ENCODE peak calls at places on chromosomes 5 and 9, in ten cellular contexts. One of them, this sample, is unnamed.

GRCh38 chr9:90722116-90722515 is 79.5 kb upstream of the DIRAS2 start:
- DNase-seq in ovary: no peak
- DNase-seq in prostate gland: no peak
- DNase-seq in esophagus muscularis mucosa: no peak
- DNase-seq in thyroid gland: no peak
- DNase-seq in transverse colon: no peak
- DNase-seq in heart left ventricle: no peak
- DNase-seq in spleen: no peak
- DNase-seq in stomach: no peak
- DNase-seq in breast epithelium: no peak
- DNase-seq in this sample: no peak

GRCh38 chr9:137658778-137659177 is 40.0 kb downstream of the EHMT1 start:
- DNase-seq in spleen: peak; percentile 19
- DNase-seq in ovary: no peak
- DNase-seq in thyroid gland: no peak
- DNase-seq in breast epithelium: no peak
- DNase-seq in transverse colon: no peak
- DNase-seq in stomach: no peak
- DNase-seq in prostate gland: no peak
- DNase-seq in esophagus muscularis mucosa: no peak
- DNase-seq in heart left ventricle: no peak
- DNase-seq in this sample: no peak

GRCh38 chr5:81397169-81397568 is 3.2 kb upstream of the ACOT12 start:
- DNase-seq in transverse colon: no peak
- DNase-seq in stomach: no peak
- DNase-seq in prostate gland: no peak
- DNase-seq in thyroid gland: peak; percentile 12
- DNase-seq in heart left ventricle: peak; percentile 37
- DNase-seq in esophagus muscularis mucosa: no peak
- DNase-seq in breast epithelium: no peak
- DNase-seq in spleen: no peak
- DNase-seq in ovary: no peak
- DNase-seq in this sample: no peak

GRCh38 chr9:72524820-72525539 is 3.6 kb downstream of the TMC1 start:
- DNase-seq in transverse colon: peak; percentile 50
- DNase-seq in heart left ventricle: peak; percentile 54
- DNase-seq in breast epithelium: peak; percentile 65
- DNase-seq in ovary: no peak
- DNase-seq in spleen: no peak
- DNase-seq in stomach: peak; percentile 70
- DNase-seq in thyroid gland: peak; percentile 23
- DNase-seq in prostate gland: peak; percentile 68
- DNase-seq in esophagus muscularis mucosa: no peak
- DNase-seq in this sample: no peak

GRCh38 chr9:126842977-126843799 is 17.3 kb upstream of the ZBTB34 start:
- DNase-seq in esophagus muscularis mucosa: no peak
- DNase-seq in transverse colon: no peak
- DNase-seq in heart left ventricle: no peak
- DNase-seq in ovary: no peak
- DNase-seq in prostate gland: no peak
- DNase-seq in spleen: no peak
- DNase-seq in breast epithelium: no peak
- DNase-seq in thyroid gland: no peak
- DNase-seq in stomach: no peak
- DNase-seq in this sample: no peak

GRCh38 chr5:138755084-138755748 is 2.0 kb downstream of the CTNNA1 start:
- DNase-seq in esophagus muscularis mucosa: no peak
- DNase-seq in thyroid gland: no peak
- DNase-seq in prostate gland: no peak
- DNase-seq in spleen: no peak
- DNase-seq in breast epithelium: no peak
- DNase-seq in transverse colon: no peak
- DNase-seq in heart left ventricle: no peak
- DNase-seq in stomach: no peak
- DNase-seq in ovary: no peak
- DNase-seq in this sample: no peak

GRCh38 chr9:105510024-105510423 is 47.9 kb upstream of the FKTN start:
- DNase-seq in heart left ventricle: no peak
- DNase-seq in spleen: no peak
- DNase-seq in prostate gland: no peak
- DNase-seq in breast epithelium: no peak
- DNase-seq in transverse colon: no peak
- DNase-seq in stomach: no peak
- DNase-seq in ovary: no peak
- DNase-seq in thyroid gland: no peak
- DNase-seq in esophagus muscularis mucosa: no peak
- DNase-seq in this sample: no peak

GRCh38 chr5:95712347-95712958 is 18.7 kb upstream of the RHOBTB3 start:
- DNase-seq in prostate gland: no peak
- DNase-seq in ovary: no peak
- DNase-seq in breast epithelium: no peak
- DNase-seq in heart left ventricle: no peak
- DNase-seq in spleen: no peak
- DNase-seq in thyroid gland: peak; percentile 36
- DNase-seq in stomach: no peak
- DNase-seq in esophagus muscularis mucosa: no peak
- DNase-seq in transverse colon: no peak
- DNase-seq in this sample: peak; percentile 62

GRCh38 chr5:38448553-38449350 is 107.7 kb downstream of the LIFR start:
- DNase-seq in ovary: no peak
- DNase-seq in prostate gland: no peak
- DNase-seq in thyroid gland: no peak
- DNase-seq in esophagus muscularis mucosa: no peak
- DNase-seq in spleen: no peak
- DNase-seq in transverse colon: no peak
- DNase-seq in heart left ventricle: no peak
- DNase-seq in breast epithelium: no peak
- DNase-seq in stomach: no peak
- DNase-seq in this sample: no peak

GRCh38 chr5:138542120-138542955 is 698 bp downstream of the ETF1 start:
- DNase-seq in spleen: no peak
- DNase-seq in prostate gland: no peak
- DNase-seq in ovary: peak; percentile 68
- DNase-seq in breast epithelium: peak; percentile 29
- DNase-seq in thyroid gland: no peak
- DNase-seq in esophagus muscularis mucosa: no peak
- DNase-seq in transverse colon: peak; percentile 21
- DNase-seq in stomach: peak; percentile 27
- DNase-seq in heart left ventricle: no peak
- DNase-seq in this sample: no peak

GRCh38 chr5:131264453-131265200 is 774 bp downstream of the CDC42SE2 start:
- DNase-seq in spleen: peak; percentile 92
- DNase-seq in transverse colon: peak; percentile 46
- DNase-seq in ovary: peak; percentile 39
- DNase-seq in breast epithelium: no peak
- DNase-seq in stomach: peak; percentile 52
- DNase-seq in prostate gland: peak; percentile 19
- DNase-seq in heart left ventricle: peak; percentile 39
- DNase-seq in thyroid gland: peak; percentile 40
- DNase-seq in esophagus muscularis mucosa: no peak
- DNase-seq in this sample: peak; percentile 75

GRCh38 chr5:14225173-14225834 is 82.2 kb downstream of the TRIO start:
- DNase-seq in thyroid gland: no peak
- DNase-seq in transverse colon: no peak
- DNase-seq in stomach: no peak
- DNase-seq in esophagus muscularis mucosa: no peak
- DNase-seq in prostate gland: no peak
- DNase-seq in spleen: no peak
- DNase-seq in heart left ventricle: no peak
- DNase-seq in breast epithelium: no peak
- DNase-seq in ovary: no peak
- DNase-seq in this sample: no peak

GRCh38 chr9:131787838-131788237 is 48.0 kb upstream of the RAPGEF1 start:
- DNase-seq in heart left ventricle: no peak
- DNase-seq in breast epithelium: no peak
- DNase-seq in prostate gland: no peak
- DNase-seq in spleen: no peak
- DNase-seq in ovary: no peak
- DNase-seq in transverse colon: no peak
- DNase-seq in thyroid gland: no peak
- DNase-seq in stomach: no peak
- DNase-seq in esophagus muscularis mucosa: no peak
- DNase-seq in this sample: no peak

GRCh38 chr5:172834570-172835245 is 657 bp downstream of the ERGIC1 start:
- DNase-seq in heart left ventricle: peak; percentile 42
- DNase-seq in esophagus muscularis mucosa: no peak
- DNase-seq in ovary: no peak
- DNase-seq in stomach: no peak
- DNase-seq in spleen: peak; percentile 87
- DNase-seq in breast epithelium: no peak
- DNase-seq in prostate gland: no peak
- DNase-seq in thyroid gland: no peak
- DNase-seq in transverse colon: peak; percentile 39
- DNase-seq in this sample: peak; percentile 55

GRCh38 chr9:357560-357959 is 142.9 kb downstream of the DOCK8 start:
- DNase-seq in ovary: no peak
- DNase-seq in esophagus muscularis mucosa: no peak
- DNase-seq in prostate gland: no peak
- DNase-seq in stomach: no peak
- DNase-seq in thyroid gland: no peak
- DNase-seq in heart left ventricle: no peak
- DNase-seq in spleen: no peak
- DNase-seq in transverse colon: no peak
- DNase-seq in breast epithelium: no peak
- DNase-seq in this sample: no peak

GRCh38 chr9:95313010-95313498 is 4.5 kb downstream of the FANCC start:
- DNase-seq in esophagus muscularis mucosa: no peak
- DNase-seq in heart left ventricle: peak; percentile 73
- DNase-seq in spleen: peak; percentile 76
- DNase-seq in thyroid gland: peak; percentile 89
- DNase-seq in stomach: peak; percentile 85
- DNase-seq in breast epithelium: peak; percentile 47
- DNase-seq in ovary: peak; percentile 33
- DNase-seq in transverse colon: peak; percentile 83
- DNase-seq in prostate gland: peak; percentile 69
- DNase-seq in this sample: peak; percentile 87

GRCh38 chr9:4167040-4167671 is 132.7 kb downstream of the GLIS3 start:
- DNase-seq in esophagus muscularis mucosa: peak; percentile 14
- DNase-seq in stomach: no peak
- DNase-seq in prostate gland: no peak
- DNase-seq in heart left ventricle: no peak
- DNase-seq in thyroid gland: no peak
- DNase-seq in ovary: no peak
- DNase-seq in breast epithelium: no peak
- DNase-seq in transverse colon: no peak
- DNase-seq in spleen: no peak
- DNase-seq in this sample: no peak
- H3K4me1 ChIP-seq in esophagus muscularis mucosa: peaks cover 3% of the 10 kb centered on the region
- H3K4me1 ChIP-seq in stomach: peaks cover 11% of the 10 kb centered on the region
- H3K4me1 ChIP-seq in prostate gland: no peaks in the 10 kb centered on the region
- H3K4me1 ChIP-seq in heart left ventricle: no peaks in the 10 kb centered on the region
- H3K4me1 ChIP-seq in thyroid gland: peaks cover 9% of the 10 kb centered on the region
- H3K4me1 ChIP-seq in ovary: peaks cover 5% of the 10 kb centered on the region
- H3K4me1 ChIP-seq in breast epithelium: no peaks in the 10 kb centered on the region
- H3K4me1 ChIP-seq in transverse colon: peaks cover 17% of the 10 kb centered on the region
- H3K4me1 ChIP-seq in spleen: peaks cover 3% of the 10 kb centered on the region
- H3K4me1 ChIP-seq in this sample: peaks cover 3% of the 10 kb centered on the region

GRCh38 chr5:90119531-90119940 is 290.0 kb downstream of the CETN3 start:
- DNase-seq in heart left ventricle: no peak
- DNase-seq in spleen: no peak
- DNase-seq in prostate gland: no peak
- DNase-seq in transverse colon: no peak
- DNase-seq in ovary: no peak
- DNase-seq in esophagus muscularis mucosa: no peak
- DNase-seq in breast epithelium: no peak
- DNase-seq in thyroid gland: no peak
- DNase-seq in stomach: no peak
- DNase-seq in this sample: no peak
- H3K27ac ChIP-seq in heart left ventricle: no peak overlapping the region
- H3K27ac ChIP-seq in spleen: no peak overlapping the region
- H3K27ac ChIP-seq in prostate gland: no peak overlapping the region
- H3K27ac ChIP-seq in transverse colon: no peak overlapping the region
- H3K27ac ChIP-seq in ovary: no peak overlapping the region
- H3K27ac ChIP-seq in esophagus muscularis mucosa: no peak overlapping the region
- H3K27ac ChIP-seq in breast epithelium: no peak overlapping the region
- H3K27ac ChIP-seq in thyroid gland: no peak overlapping the region
- H3K27ac ChIP-seq in stomach: no peak overlapping the region
- H3K27ac ChIP-seq in this sample: no peak overlapping the region

GRCh38 chr9:6015278-6016157 is at the start of gene RANBP6:
- DNase-seq in spleen: peak; percentile 98
- DNase-seq in esophagus muscularis mucosa: peak; percentile 95
- DNase-seq in transverse colon: peak; percentile 94
- DNase-seq in heart left ventricle: peak; percentile 93
- DNase-seq in ovary: peak; percentile 90
- DNase-seq in thyroid gland: peak; percentile 90
- DNase-seq in breast epithelium: peak; percentile 88
- DNase-seq in prostate gland: peak; percentile 89
- DNase-seq in stomach: peak; percentile 92
- DNase-seq in this sample: peak; percentile 89
- TF ChIP-seq POLR2A in spleen: no peak
- TF ChIP-seq POLR2A in esophagus muscularis mucosa: peak; percentile 36
- TF ChIP-seq POLR2A in transverse colon: peak; percentile 75
- TF ChIP-seq POLR2A in heart left ventricle: no peak
- TF ChIP-seq POLR2A in ovary: peak; percentile 41
- TF ChIP-seq POLR2A in thyroid gland: peak; percentile 77
- TF ChIP-seq POLR2A in breast epithelium: no peak
- TF ChIP-seq POLR2A in prostate gland: peak; percentile 52
- TF ChIP-seq POLR2A in stomach: peak; percentile 48
- TF ChIP-seq POLR2A in this sample: peak; percentile 57

GRCh38 chr5:7690557-7690956 is 160.4 kb downstream of the CFAP90 start:
- DNase-seq in spleen: no peak
- DNase-seq in breast epithelium: no peak
- DNase-seq in heart left ventricle: no peak
- DNase-seq in stomach: no peak
- DNase-seq in transverse colon: no peak
- DNase-seq in ovary: no peak
- DNase-seq in prostate gland: no peak
- DNase-seq in thyroid gland: no peak
- DNase-seq in esophagus muscularis mucosa: no peak
- DNase-seq in this sample: no peak

GRCh38 chr5:7682379-7682778 is 168.6 kb downstream of the CFAP90 start:
- DNase-seq in prostate gland: no peak
- DNase-seq in stomach: no peak
- DNase-seq in transverse colon: no peak
- DNase-seq in thyroid gland: no peak
- DNase-seq in spleen: no peak
- DNase-seq in breast epithelium: no peak
- DNase-seq in esophagus muscularis mucosa: peak; percentile 77
- DNase-seq in heart left ventricle: no peak
- DNase-seq in ovary: no peak
- DNase-seq in this sample: no peak

GRCh38 chr5:7683753-7684152 is 167.2 kb downstream of the CFAP90 start:
- DNase-seq in ovary: no peak
- DNase-seq in heart left ventricle: no peak
- DNase-seq in transverse colon: no peak
- DNase-seq in spleen: no peak
- DNase-seq in esophagus muscularis mucosa: peak; percentile 87
- DNase-seq in thyroid gland: no peak
- DNase-seq in breast epithelium: no peak
- DNase-seq in stomach: no peak
- DNase-seq in prostate gland: no peak
- DNase-seq in this sample: no peak

DNA sequence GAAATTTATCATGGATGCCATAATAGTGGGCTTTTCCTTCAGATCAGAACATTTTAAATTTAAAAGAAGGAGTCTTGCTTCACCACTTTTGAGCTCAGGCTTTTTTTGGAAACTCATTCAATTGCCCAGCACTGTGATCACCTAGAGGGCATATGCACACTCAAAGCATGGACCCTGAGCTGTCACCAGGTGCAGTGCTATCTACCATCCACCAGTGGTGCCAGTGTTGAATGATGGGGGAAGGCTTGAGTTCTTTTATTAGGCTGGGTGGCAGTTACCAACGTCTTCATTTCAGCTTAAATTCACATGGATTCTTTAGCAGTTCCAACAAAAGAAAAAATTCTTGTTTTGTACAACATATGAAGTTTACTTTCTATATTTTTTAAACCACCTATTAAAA is 164.1 kb downstream of the CFAP90 start:
- DNase-seq in thyroid gland: no peak
- DNase-seq in breast epithelium: no peak
- DNase-seq in spleen: no peak
- DNase-seq in prostate gland: no peak
- DNase-seq in stomach: no peak
- DNase-seq in transverse colon: no peak
- DNase-seq in esophagus muscularis mucosa: no peak
- DNase-seq in heart left ventricle: no peak
- DNase-seq in ovary: no peak
- DNase-seq in this sample: no peak
- H3K4me1 ChIP-seq in thyroid gland: no peaks in the 10 kb centered on the region
- H3K4me1 ChIP-seq in breast epithelium: no peaks in the 10 kb centered on the region
- H3K4me1 ChIP-seq in spleen: no peaks in the 10 kb centered on the region
- H3K4me1 ChIP-seq in prostate gland: no peaks in the 10 kb centered on the region
- H3K4me1 ChIP-seq in stomach: no peaks in the 10 kb centered on the region
- H3K4me1 ChIP-seq in transverse colon: no peaks in the 10 kb centered on the region
- H3K4me1 ChIP-seq in esophagus muscularis mucosa: no peaks in the 10 kb centered on the region
- H3K4me1 ChIP-seq in heart left ventricle: no peaks in the 10 kb centered on the region
- H3K4me1 ChIP-seq in ovary: no peaks in the 10 kb centered on the region
- H3K4me1 ChIP-seq in this sample: no peaks in the 10 kb centered on the region